ENCODE peak calls at places on chromosomes 2 and 18, in four cellular contexts. O is kidney epithelial cell, L is fibroblast of lung, D is heart left ventricle. U is an unnamed sample. For H3K27me3 and H3K36me3, the result is how much of the 10 kb centered on the place peaks cover.

GRCh38 chr18:48800479-48800876 is 150.3 kb downstream of the SMAD7 start:
- DNase-seq in O (no peak), L (no peak), D (no peak), U (no peak)

GRCh38 chr2:9694661-9695060 is 63.9 kb upstream of the YWHAQ start:
- DNase-seq in O (no peak), L (no peak), D (no peak), U (peak)

GRCh38 chr18:26780520-26781325 is 84.8 kb downstream of the AQP4 start:
- DNase-seq in O (no peak), L (no peak), D (no peak), U (no peak)

GRCh38 chr2:126856403-126856802 is 42.3 kb upstream of the TEX51 start:
- DNase-seq in O (no peak), L (no peak), D (no peak), U (no peak)

GRCh38 chr18:37361223-37362157 is 204.1 kb downstream of the CELF4 start:
- DNase-seq in O (no peak), L (no peak), D (no peak), U (peak)

GRCh38 chr2:7027436-7027835 is 110.2 kb downstream of the RNF144A start:
- DNase-seq in O (no peak), L (no peak), D (no peak), U (no peak)

GRCh38 chr2:237818066-237818473 is 19.5 kb downstream of the RBM44 start:
- DNase-seq in O (peak), L (peak), D (no peak), U (no peak)

GRCh38 chr2:37683926-37684780 is 12.7 kb upstream of the CDC42EP3 start:
- DNase-seq in O (no peak), L (no peak), D (no peak), U (no peak)

GRCh38 chr2:70089946-70090523 is 2.8 kb downstream of the PCBP1 start:
- DNase-seq in O (no peak), L (no peak), D (no peak), U (peak)

GRCh38 chr2:157935378-157935726 is 59.2 kb upstream of the ACVR1 start:
- DNase-seq in O (no peak), L (no peak), D (no peak), U (no peak)

GRCh38 chr2:31150120-31150670 is 12.0 kb upstream of the GALNT14 start:
- DNase-seq in O (no peak), L (no peak), D (no peak), U (no peak)

GRCh38 chr18:59837586-59837985 is 62.2 kb upstream of the PMAIP1 start:
- DNase-seq in O (no peak), L (peak), D (no peak), U (peak)

GRCh38 chr2:21836261-21836660 is 712.5 kb downstream of the TDRD15 start:
- DNase-seq in O (no peak), L (peak), D (no peak), U (no peak)

GRCh38 chr2:127418300-127419111 is at the start of gene PROC:
- DNase-seq in O (no peak), L (no peak), D (no peak), U (no peak)

GRCh38 chr2:99636432-99637034 is 146.7 kb upstream of the REV1 start:
- DNase-seq in O (no peak), L (no peak), D (peak), U (peak)

GRCh38 chr18:76456823-76457222 is 38.2 kb downstream of the ZNF516 start:
- DNase-seq in O (no peak), L (no peak), D (no peak), U (no peak)

GRCh38 chr2:191318729-191319078 is 73.5 kb downstream of the MYO1B start:
- DNase-seq in O (no peak), L (peak), D (no peak), U (peak)

GRCh38 chr18:41745166-41746049 is 209.6 kb upstream of the PIK3C3 start:
- DNase-seq in O (no peak), L (peak), D (peak), U (peak)

GRCh38 chr18:79795446-79795845 is 2.3 kb upstream of the KCNG2 start:
- DNase-seq in O (no peak), L (no peak), D (no peak), U (no peak)

GRCh38 chr2:27683390-27684071 is 19.8 kb downstream of the SLC4A1AP start:
- DNase-seq in O (peak), L (peak), D (peak), U (peak)

GRCh38 chr2:217996345-217996744 is 6.5 kb downstream of the TNS1 start:
- DNase-seq in O (no peak), L (peak), D (no peak), U (peak)

GRCh38 chr2:173106959-173107628 is 31.4 kb downstream of the MAP3K20 start:
- DNase-seq in O (no peak), L (no peak), D (no peak), U (no peak)

GRCh38 chr18:77866309-77866708 is 616.7 kb downstream of the GALR1 start:
- DNase-seq in O (no peak), L (no peak), D (no peak), U (peak)

GRCh38 chr2:178477443-178478099 is 829 bp downstream of the FKBP7 start:
- DNase-seq in O (no peak), L (no peak), D (no peak), U (no peak)

GRCh38 chr2:121244616-121245015 is 40.4 kb downstream of the TFCP2L1 start:
- DNase-seq in O (no peak), L (no peak), D (no peak), U (no peak)

GRCh38 chr2:224937887-224938286 is 104.4 kb downstream of the DOCK10 start:
- DNase-seq in O (no peak), L (no peak), D (no peak), U (no peak)

GRCh38 chr2:143816927-143817326 is 687.7 kb downstream of the ARHGAP15 start:
- DNase-seq in O (no peak), L (no peak), D (no peak), U (no peak)

GRCh38 chr2:196284033-196284844 is 112.9 kb upstream of the STK17B start:
- DNase-seq in O (no peak), L (no peak), D (no peak), U (no peak)

GRCh38 chr2:127185720-127186119 is 34.4 kb downstream of the CYP27C1 start:
- DNase-seq in O (no peak), L (no peak), D (no peak), U (no peak)

GRCh38 chr2:44931177-44931795 is 10.2 kb upstream of the SIX3 start:
- DNase-seq in O (no peak), L (no peak), D (no peak), U (peak)

GRCh38 chr2:11984556-11985158 is 238.2 kb downstream of the LPIN1 start:
- DNase-seq in O (no peak), L (no peak), D (no peak), U (peak)

GRCh38 chr2:182946949-182947348 is 80.5 kb upstream of the FRZB start:
- DNase-seq in O (no peak), L (no peak), D (no peak), U (no peak)

GRCh38 chr18:51537487-51537886 is 340.0 kb upstream of the MEX3C start:
- DNase-seq in O (no peak), L (no peak), D (peak), U (peak)

GRCh38 chr2:231410293-231411004 is 14.9 kb downstream of the B3GNT7 start:
- DNase-seq in O (no peak), L (no peak), D (peak), U (peak)
- H3K4me3 ChIP-seq in O (no peak), L (no peak), D (no peak), U (no peak)

DNA sequence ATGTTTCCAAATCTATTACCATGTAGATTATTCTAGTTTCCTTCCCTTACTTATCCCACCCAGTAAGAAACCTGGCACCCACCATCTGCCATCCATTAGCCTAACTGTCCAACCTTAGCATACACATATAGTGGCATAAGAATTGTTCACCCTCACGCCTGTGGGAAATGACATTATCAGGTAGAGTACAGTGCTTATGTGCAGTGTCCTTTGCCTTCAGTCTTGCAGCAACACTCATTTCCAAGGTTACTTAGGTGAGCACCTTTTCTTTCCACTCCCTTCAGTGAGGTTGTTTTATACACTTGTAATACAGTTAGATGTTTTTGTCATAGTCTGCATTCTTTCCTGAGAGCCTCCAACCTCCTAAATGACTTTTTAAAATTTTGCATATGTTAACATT is 18.1 kb downstream of the AQP12B start:
- DNase-seq in O (no peak), L (no peak), D (no peak), U (no peak)
- H3K27me3 ChIP-seq in O (under half), L (under half), D (under half), U (under half)

DNA sequence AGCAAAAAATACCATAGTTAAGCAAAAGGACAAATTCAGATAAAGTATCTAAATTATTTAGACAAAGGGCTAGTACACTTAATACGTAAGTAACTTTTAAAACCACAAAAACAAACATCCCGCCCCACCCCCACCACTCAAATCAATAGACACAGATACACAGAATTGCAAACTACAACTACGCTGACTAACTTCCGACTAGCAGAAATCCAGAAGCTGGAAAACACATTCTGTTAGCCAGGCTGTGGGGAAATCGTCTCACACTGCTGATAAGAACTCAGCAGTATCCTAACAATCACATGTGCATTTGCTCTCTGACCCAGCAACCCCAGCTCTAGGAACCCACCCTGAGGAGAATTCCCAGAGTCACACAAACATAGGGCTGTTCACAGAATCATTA is 16.6 kb downstream of the FAM168B start:
- DNase-seq in O (no peak), L (peak), D (no peak), U (no peak)
- H3K36me3 ChIP-seq in O (under half), L (under half), D (under half), U (under half)

GRCh38 chr2:67346718-67347407 is 50.3 kb upstream of the ETAA1 start:
- DNase-seq in O (peak), L (peak), D (no peak), U (no peak)
- H3K4me3 ChIP-seq in O (no peak), L (no peak), D (no peak), U (no peak)

U was measured in H7.